ENCODE peak calls at places on chromosomes 13 and 19, in five cellular contexts. D, B, F, T and C are unnamed samples.

GRCh38 chr13:87666826-87667225 is 4.3 kb upstream of the SLITRK5 start:
- DNase-seq in D (no peak), B (no peak), F (no peak), T (no peak), C (no peak)

GRCh38 chr13:72258340-72258981 is 391.5 kb upstream of the DACH1 start:
- DNase-seq in D (no peak), B (no peak), F (no peak), T (no peak), C (no peak)

GRCh38 chr19:3459322-3459881 is 20.9 kb downstream of the SMIM24 start:
- DNase-seq in D (peak), B (no peak), F (peak), T (no peak), C (peak)

GRCh38 chr13:51223284-51224270 is 1.4 kb downstream of the FAM124A start:
- DNase-seq in D (no peak), B (no peak), F (no peak), T (no peak), C (peak)

GRCh38 chr13:26806891-26807290 is 46.3 kb upstream of the GPR12 start:
- DNase-seq in D (no peak), B (no peak), F (no peak), T (no peak), C (no peak)

GRCh38 chr13:37109080-37109678 is 3.7 kb upstream of the CSNK1A1L start:
- DNase-seq in D (peak), B (no peak), F (no peak), T (peak), C (peak)

GRCh38 chr13:42333613-42334328 is 61.8 kb downstream of the AKAP11 start:
- DNase-seq in D (peak), B (no peak), F (peak), T (peak), C (peak)

GRCh38 chr19:10006335-10006708 is 4.0 kb downstream of the COL5A3 start:
- DNase-seq in D (no peak), B (no peak), F (no peak), T (no peak), C (no peak)

GRCh38 chr19:56637976-56638555 is 4.9 kb upstream of the SMIM17 start:
- DNase-seq in D (peak), B (no peak), F (peak), T (peak), C (peak)

GRCh38 chr19:12198136-12198535 is 35.2 kb downstream of the ZNF136 start:
- DNase-seq in D (no peak), B (no peak), F (no peak), T (no peak), C (no peak)

GRCh38 chr19:51421229-51422052 is 4.0 kb upstream of the SIGLEC10 start:
- DNase-seq in D (no peak), B (no peak), F (no peak), T (no peak), C (no peak)
- TF ChIP-seq MYC in D (no peak), B (no peak), F (no peak), T (no peak), C (no peak)

GRCh38 chr13:77298403-77298802 is 28.5 kb downstream of the MYCBP2 start:
- DNase-seq in D (no peak), B (no peak), F (no peak), T (no peak), C (no peak)
- H3K4me3 ChIP-seq in D (no peak), B (peak), F (no peak), T (no peak), C (no peak)

GRCh38 chr19:17739121-17739875 is 12.0 kb upstream of the FCHO1 start:
- DNase-seq in D (no peak), B (peak), F (peak), T (no peak), C (no peak)
- H3K27ac ChIP-seq in D (peak), B (peak), F (peak), T (no peak), C (no peak)

DNA sequence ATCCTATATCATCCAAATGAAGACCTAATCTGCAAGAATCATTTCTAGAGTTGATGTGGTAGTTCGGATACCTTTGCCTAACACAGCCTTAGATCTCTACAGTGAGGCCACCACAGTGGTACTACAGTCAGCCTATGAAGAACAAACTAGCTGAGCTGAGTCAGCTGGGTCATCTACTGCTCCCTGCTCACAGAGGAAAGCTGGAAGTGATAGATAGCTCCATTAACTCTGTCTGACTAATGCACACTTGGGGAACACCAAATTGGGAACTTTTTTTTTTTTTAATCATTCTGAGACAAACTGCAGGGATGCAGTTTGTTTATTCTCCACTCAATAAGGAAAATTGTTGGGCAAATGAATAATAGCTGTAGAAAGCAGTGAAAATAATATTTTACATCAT is 1160.6 kb downstream of the PCDH9 start:
- DNase-seq in D (no peak), B (no peak), F (peak), T (no peak), C (no peak)
- TF ChIP-seq MYC in D (no peak), B (no peak), F (no peak), T (no peak), C (no peak)

DNA sequence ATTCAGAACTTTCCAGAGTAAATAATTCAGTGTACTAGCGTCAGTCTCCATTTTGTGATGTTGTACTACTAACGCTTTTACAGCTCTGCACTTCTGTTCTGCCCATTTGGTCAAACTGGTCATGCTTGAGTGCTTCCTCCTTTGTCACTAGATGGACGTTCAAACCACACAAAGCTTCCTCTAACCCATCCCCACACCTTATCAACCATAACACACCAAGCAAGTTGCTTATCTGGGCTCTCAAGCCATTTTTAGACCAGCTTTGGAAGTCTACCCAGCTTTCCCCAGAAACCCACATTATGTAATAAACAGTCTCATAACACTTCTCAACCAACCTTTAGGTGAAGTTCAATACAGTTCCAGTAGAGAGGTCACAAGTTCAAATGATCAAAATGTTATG is 2.3 kb upstream of the ZNF347 start:
- DNase-seq in D (no peak), B (no peak), F (peak), T (no peak), C (no peak)
- H3K4me3 ChIP-seq in D (no peak), B (no peak), F (no peak), T (no peak), C (no peak)

GRCh38 chr19:39917561-39918182 is 16.8 kb downstream of the FCGBP start:
- DNase-seq in D (no peak), B (no peak), F (no peak), T (no peak), C (no peak)
- H3K27ac ChIP-seq in D (peak), B (no peak), F (no peak), T (no peak), C (no peak)

DNA sequence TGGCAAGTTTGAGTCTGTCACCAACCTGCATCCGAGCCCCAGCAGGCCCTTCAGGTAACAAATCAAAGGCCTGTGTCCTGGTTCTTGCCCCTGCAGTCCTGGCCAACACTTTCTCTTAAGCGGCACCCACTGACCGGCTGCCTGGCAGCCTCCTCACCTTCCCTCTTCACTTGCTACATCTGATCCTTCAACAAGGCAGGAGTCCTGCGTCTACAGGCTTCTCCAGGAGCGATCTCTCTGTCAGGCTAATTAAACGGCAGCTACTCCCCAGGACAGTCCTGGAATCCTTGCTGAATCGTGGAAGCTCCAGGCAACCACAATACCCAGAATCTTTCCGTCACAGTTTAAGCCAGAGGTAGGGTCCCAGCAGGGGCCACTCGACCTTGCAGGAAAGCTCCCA is 41.1 kb upstream of the GAS6 start:
- DNase-seq in D (no peak), B (no peak), F (no peak), T (no peak), C (no peak)
- TF ChIP-seq MYC in D (no peak), B (no peak), F (no peak), T (no peak), C (no peak)